ENCODE peak calls at places on chromosomes 6 and 20, in four cellular contexts. X is neural progenitor cell, L is SK-N-SH, V is GM23248. G is an unnamed sample.

GRCh38 chr6:12842126-12842525 is 125.6 kb downstream of the PHACTR1 start:
- DNase-seq in X (no peak), L (no peak), V (peak), G (no peak)

GRCh38 chr20:32358883-32359632 is 927 bp downstream of the ASXL1 start:
- DNase-seq in X (peak), L (peak), V (peak), G (peak)

GRCh38 chr6:56863366-56863765 is 91.5 kb upstream of the BEND6 start:
- DNase-seq in X (no peak), L (no peak), V (peak), G (peak)

GRCh38 chr6:121826156-121826810 is 390.8 kb downstream of the GJA1 start:
- DNase-seq in X (no peak), L (no peak), V (peak), G (peak)

GRCh38 chr20:51318058-51318960 is 224.2 kb downstream of the NFATC2 start:
- DNase-seq in X (peak), L (peak), V (peak), G (no peak)

GRCh38 chr6:118177720-118178119 is 270.7 kb downstream of the SLC35F1 start:
- DNase-seq in X (no peak), L (no peak), V (no peak), G (no peak)

GRCh38 chr6:46648869-46649488 is 3.6 kb downstream of the CYP39A1 start:
- DNase-seq in X (no peak), L (no peak), V (peak), G (no peak)

GRCh38 chr6:47200536-47201334 is 109.0 kb downstream of the TNFRSF21 start:
- DNase-seq in X (no peak), L (no peak), V (no peak), G (peak)

GRCh38 chr6:27970444-27970843 is 13.4 kb downstream of the OR2B6 start:
- DNase-seq in X (no peak), L (no peak), V (no peak), G (no peak)

GRCh38 chr6:97963148-97963680 is 680.2 kb upstream of the MMS22L start:
- DNase-seq in X (no peak), L (no peak), V (peak), G (peak)

GRCh38 chr6:81894788-81895221 is 142.3 kb upstream of the TENT5A start:
- DNase-seq in X (peak), L (no peak), V (peak), G (peak)

GRCh38 chr6:3534599-3534998 is 77.7 kb upstream of the SLC22A23 start:
- DNase-seq in X (no peak), L (no peak), V (peak), G (no peak)

GRCh38 chr6:160030103-160030502 is 61.2 kb downstream of the IGF2R start:
- DNase-seq in X (peak), L (peak), V (peak), G (peak)

GRCh38 chr6:21022343-21023107 is 488.3 kb downstream of the CDKAL1 start:
- DNase-seq in X (peak), L (no peak), V (no peak), G (peak)

GRCh38 chr20:4937422-4938319 is 63.6 kb downstream of the SLC23A2 start:
- DNase-seq in X (no peak), L (no peak), V (no peak), G (no peak)

GRCh38 chr6:19865178-19865577 is 28.0 kb downstream of the ID4 start:
- DNase-seq in X (no peak), L (no peak), V (no peak), G (no peak)

GRCh38 chr6:32885698-32886286 is 31.8 kb downstream of the PSMB9 start:
- DNase-seq in X (peak), L (peak), V (peak), G (peak)

GRCh38 chr6:146028250-146028789 is 542 bp upstream of the GRM1 start:
- DNase-seq in X (peak), L (peak), V (peak), G (peak)

GRCh38 chr6:98639236-98639635 is 195.1 kb upstream of the POU3F2 start:
- DNase-seq in X (peak), L (no peak), V (no peak), G (no peak)

GRCh38 chr6:99485395-99485773 is 29.8 kb downstream of the USP45 start:
- DNase-seq in X (no peak), L (no peak), V (no peak), G (no peak)

GRCh38 chr20:62200491-62201172 is 17.8 kb downstream of the MTG2 start:
- DNase-seq in X (no peak), L (no peak), V (no peak), G (no peak)

GRCh38 chr20:62198931-62199330 is 16.1 kb downstream of the MTG2 start:
- DNase-seq in X (no peak), L (no peak), V (no peak), G (no peak)

GRCh38 chr20:62197321-62197720 is 14.5 kb downstream of the MTG2 start:
- DNase-seq in X (no peak), L (no peak), V (no peak), G (no peak)

GRCh38 chr20:62197801-62198200 is 15.0 kb downstream of the MTG2 start:
- DNase-seq in X (no peak), L (no peak), V (no peak), G (no peak)

DNA sequence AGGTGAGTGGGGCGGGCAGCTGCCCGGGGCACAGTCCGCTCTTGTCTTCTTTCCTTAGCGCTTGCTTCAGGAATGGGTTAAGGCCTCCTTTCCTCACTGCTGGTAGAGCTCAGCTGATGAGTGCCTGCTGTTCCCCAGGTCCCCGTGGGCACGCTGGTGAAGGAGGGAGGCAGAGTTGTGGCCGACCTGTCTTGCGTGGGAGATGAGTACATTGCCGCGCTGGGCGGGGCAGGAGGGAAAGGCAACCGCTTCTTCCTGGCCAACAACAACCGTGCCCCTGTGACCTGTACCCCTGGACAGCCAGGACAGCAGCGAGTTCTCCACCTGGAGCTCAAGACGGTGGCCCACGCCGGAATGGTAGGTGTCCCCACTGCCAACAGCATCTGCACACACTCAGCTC is 15.7 kb downstream of the MTG2 start:
- DNase-seq in X (no peak), L (no peak), V (no peak), G (no peak)
- H3K4me2 ChIP-seq in X (no peak), L (no peak), V (no peak), G (no peak)

GRCh38 chr20:1793821-1794220 is 101.4 kb upstream of the SIRPA start:
- DNase-seq in X (no peak), L (no peak), V (no peak), G (no peak)
- H2AFZ ChIP-seq in X (no peak), L (no peak), V (no peak), G (no peak)

DNA sequence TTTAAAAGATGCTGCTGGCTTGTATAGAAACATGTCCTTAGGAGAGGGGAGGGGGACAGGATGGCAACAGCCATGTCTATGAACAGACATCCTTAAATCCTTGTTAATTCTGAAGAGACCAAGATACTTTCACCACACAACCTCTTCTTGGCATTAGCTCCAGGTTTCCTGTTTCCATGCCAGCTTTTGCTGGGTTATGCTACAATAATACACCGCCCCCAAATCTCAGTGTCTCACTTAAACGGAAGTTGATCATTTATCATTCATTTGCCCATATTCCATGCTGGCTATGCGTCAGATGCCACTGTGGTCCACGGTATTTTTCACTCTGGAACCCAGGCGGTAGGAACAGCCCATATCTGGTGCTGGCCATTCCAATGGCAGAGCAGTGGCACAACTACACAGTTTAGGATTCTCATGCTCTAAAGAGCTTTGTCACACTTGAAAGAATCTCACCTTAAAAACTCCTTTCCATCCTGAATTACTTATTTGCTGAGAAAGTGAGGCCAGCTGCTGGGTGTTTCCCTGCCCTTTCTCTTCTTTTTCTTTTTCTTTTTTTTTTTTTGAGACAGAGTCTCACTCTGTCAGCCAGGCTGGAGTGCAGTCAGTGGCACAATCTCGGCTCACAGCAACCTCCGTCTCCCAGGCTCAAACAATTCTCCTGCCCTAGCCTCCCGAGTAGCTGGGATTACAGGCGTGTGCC is 3.7 kb upstream of the RNASET2 start:
- DNase-seq in X (no peak), L (no peak), V (no peak), G (no peak)
- H3K4me2 ChIP-seq in X (no peak), L (no peak), V (no peak), G (no peak)

GRCh38 chr6:135274561-135275293 is 93.6 kb downstream of the MYB start:
- DNase-seq in X (no peak), L (no peak), V (no peak), G (no peak)
- H2AFZ ChIP-seq in X (peak), L (no peak), V (peak), G (no peak)

GRCh38 chr6:43806041-43806757 is 36.2 kb downstream of the VEGFA start:
- DNase-seq in X (no peak), L (no peak), V (peak), G (no peak)

GRCh38 chr6:43805695-43806040 is 35.7 kb downstream of the VEGFA start:
- DNase-seq in X (no peak), L (no peak), V (no peak), G (no peak)

GRCh38 chr6:43803783-43804549 is 34.0 kb downstream of the VEGFA start:
- DNase-seq in X (no peak), L (no peak), V (peak), G (peak)

GRCh38 chr6:43803055-43803782 is 33.2 kb downstream of the VEGFA start:
- DNase-seq in X (no peak), L (no peak), V (peak), G (no peak)

GRCh38 chr6:43804550-43805223 is 34.7 kb downstream of the VEGFA start:
- DNase-seq in X (no peak), L (no peak), V (no peak), G (no peak)
- H3K4me2 ChIP-seq in X (no peak), L (no peak), V (no peak), G (no peak)

G was measured in astrocyte.